ENCODE peak calls at places on chromosome X, in four cellular contexts. One of them, this sample, is unnamed.

GRCh38 chrX:119190736-119191282 is 45.3 kb upstream of the PGRMC1 start:
- DNase-seq in astrocyte of the spinal cord: no peak
- DNase-seq in AG10803: peak
- DNase-seq in H9: no peak
- DNase-seq in this sample: no peak

GRCh38 chrX:66030505-66031317 is 9.2 kb downstream of the VSIG4 start:
- DNase-seq in astrocyte of the spinal cord: no peak
- DNase-seq in AG10803: peak
- DNase-seq in H9: peak
- DNase-seq in this sample: peak

GRCh38 chrX:9466711-9467110 is 1.9 kb downstream of the TBL1X start:
- DNase-seq in astrocyte of the spinal cord: no peak
- DNase-seq in AG10803: no peak
- DNase-seq in H9: no peak
- DNase-seq in this sample: no peak

GRCh38 chrX:118727686-118728339 is 407 bp downstream of the IL13RA1 start:
- DNase-seq in astrocyte of the spinal cord: peak
- DNase-seq in AG10803: peak
- DNase-seq in H9: no peak
- DNase-seq in this sample: peak

GRCh38 chrX:112211459-112211858 is 128.9 kb upstream of the TRPC5 start:
- DNase-seq in astrocyte of the spinal cord: peak
- DNase-seq in AG10803: peak
- DNase-seq in H9: no peak
- DNase-seq in this sample: no peak

GRCh38 chrX:5957506-5957905 is 271.2 kb downstream of the NLGN4X start:
- DNase-seq in astrocyte of the spinal cord: peak
- DNase-seq in AG10803: peak
- DNase-seq in H9: no peak
- DNase-seq in this sample: no peak

GRCh38 chrX:18719852-18720251 is 12.4 kb downstream of the PPEF1 start:
- DNase-seq in astrocyte of the spinal cord: no peak
- DNase-seq in AG10803: no peak
- DNase-seq in H9: no peak
- DNase-seq in this sample: no peak

GRCh38 chrX:43969504-43970501 is 3.4 kb downstream of the NDP start:
- DNase-seq in astrocyte of the spinal cord: peak
- DNase-seq in AG10803: peak
- DNase-seq in H9: no peak
- DNase-seq in this sample: no peak

GRCh38 chrX:11619426-11619825 is 46.3 kb downstream of the ARHGAP6 start:
- DNase-seq in astrocyte of the spinal cord: no peak
- DNase-seq in AG10803: peak
- DNase-seq in H9: no peak
- DNase-seq in this sample: no peak

GRCh38 chrX:45381366-45381765 is 180.7 kb upstream of the DIPK2B start:
- DNase-seq in astrocyte of the spinal cord: no peak
- DNase-seq in AG10803: no peak
- DNase-seq in H9: no peak
- DNase-seq in this sample: no peak

GRCh38 chrX:22559506-22559905 is 286.8 kb downstream of the CBLL2 start:
- DNase-seq in astrocyte of the spinal cord: peak
- DNase-seq in AG10803: no peak
- DNase-seq in H9: no peak
- DNase-seq in this sample: no peak

GRCh38 chrX:31929366-31929765 is 857.5 kb upstream of the FTHL17 start:
- DNase-seq in astrocyte of the spinal cord: no peak
- DNase-seq in AG10803: no peak
- DNase-seq in H9: no peak
- DNase-seq in this sample: no peak

GRCh38 chrX:50770702-50771101 is 43.3 kb downstream of the SHROOM4 start:
- DNase-seq in astrocyte of the spinal cord: no peak
- DNase-seq in AG10803: no peak
- DNase-seq in H9: no peak
- DNase-seq in this sample: no peak

GRCh38 chrX:103918050-103918449 is 44.4 kb upstream of the TMSB15B start:
- DNase-seq in astrocyte of the spinal cord: peak
- DNase-seq in AG10803: peak
- DNase-seq in H9: peak
- DNase-seq in this sample: peak

GRCh38 chrX:103356023-103356798 is at the start of gene TCEAL9:
- DNase-seq in astrocyte of the spinal cord: peak
- DNase-seq in AG10803: peak
- DNase-seq in H9: peak
- DNase-seq in this sample: peak

GRCh38 chrX:121456315-121456714 is 408.9 kb downstream of the GLUD2 start:
- DNase-seq in astrocyte of the spinal cord: no peak
- DNase-seq in AG10803: no peak
- DNase-seq in H9: no peak
- DNase-seq in this sample: no peak

GRCh38 chrX:155326610-155327009 is 7.8 kb downstream of the CLIC2 start:
- DNase-seq in astrocyte of the spinal cord: no peak
- DNase-seq in AG10803: no peak
- DNase-seq in H9: no peak
- DNase-seq in this sample: no peak

GRCh38 chrX:130741584-130741983 is 161.4 kb downstream of the ENOX2 start:
- DNase-seq in astrocyte of the spinal cord: no peak
- DNase-seq in AG10803: no peak
- DNase-seq in H9: no peak
- DNase-seq in this sample: no peak

GRCh38 chrX:35711281-35711680 is 86.9 kb upstream of the MAGEB16 start:
- DNase-seq in astrocyte of the spinal cord: peak
- DNase-seq in AG10803: no peak
- DNase-seq in H9: no peak
- DNase-seq in this sample: no peak

GRCh38 chrX:16873106-16873505 is 2.9 kb upstream of the RBBP7 start:
- DNase-seq in astrocyte of the spinal cord: no peak
- DNase-seq in AG10803: no peak
- DNase-seq in H9: no peak
- DNase-seq in this sample: no peak

GRCh38 chrX:2398341-2398656 is 102.5 kb downstream of the DHRSX start:
- DNase-seq in astrocyte of the spinal cord: no peak
- DNase-seq in AG10803: no peak
- DNase-seq in H9: no peak
- DNase-seq in this sample: no peak

GRCh38 chrX:17495052-17495451 is 120.1 kb downstream of the NHS start:
- DNase-seq in astrocyte of the spinal cord: no peak
- DNase-seq in AG10803: no peak
- DNase-seq in H9: no peak
- DNase-seq in this sample: no peak

GRCh38 chrX:141469469-141469868 is 115.1 kb downstream of the SPANXA1 start:
- DNase-seq in astrocyte of the spinal cord: no peak
- DNase-seq in AG10803: no peak
- DNase-seq in H9: no peak
- DNase-seq in this sample: no peak

GRCh38 chrX:632391-633042 is 1.9 kb downstream of the SHOX start:
- DNase-seq in astrocyte of the spinal cord: no peak
- DNase-seq in AG10803: no peak
- DNase-seq in H9: peak
- DNase-seq in this sample: no peak

GRCh38 chrX:9730752-9731151 is 34.9 kb downstream of the GPR143 start:
- DNase-seq in astrocyte of the spinal cord: no peak
- DNase-seq in AG10803: no peak
- DNase-seq in H9: no peak
- DNase-seq in this sample: no peak

GRCh38 chrX:11190745-11191510 is 79.8 kb downstream of the HCCS start:
- DNase-seq in astrocyte of the spinal cord: no peak
- DNase-seq in AG10803: no peak
- DNase-seq in H9: no peak
- DNase-seq in this sample: no peak

GRCh38 chrX:151830911-151831310 is 81.8 kb upstream of the MAGEA4 start:
- DNase-seq in astrocyte of the spinal cord: peak
- DNase-seq in AG10803: no peak
- DNase-seq in H9: no peak
- DNase-seq in this sample: peak

GRCh38 chrX:151828434-151829080 is 84.1 kb upstream of the MAGEA4 start:
- DNase-seq in astrocyte of the spinal cord: no peak
- DNase-seq in AG10803: no peak
- DNase-seq in H9: no peak
- DNase-seq in this sample: no peak

GRCh38 chrX:151821226-151821625 is 86.7 kb downstream of the CNGA2 start:
- DNase-seq in astrocyte of the spinal cord: no peak
- DNase-seq in AG10803: no peak
- DNase-seq in H9: no peak
- DNase-seq in this sample: no peak

GRCh38 chrX:151825927-151826471 is 86.7 kb upstream of the MAGEA4 start:
- DNase-seq in astrocyte of the spinal cord: peak
- DNase-seq in AG10803: peak
- DNase-seq in H9: no peak
- DNase-seq in this sample: no peak
- TF ChIP-seq CTCF in astrocyte of the spinal cord: peak
- TF ChIP-seq CTCF in AG10803: peak
- TF ChIP-seq CTCF in H9: no peak
- TF ChIP-seq CTCF in this sample: no peak

DNA sequence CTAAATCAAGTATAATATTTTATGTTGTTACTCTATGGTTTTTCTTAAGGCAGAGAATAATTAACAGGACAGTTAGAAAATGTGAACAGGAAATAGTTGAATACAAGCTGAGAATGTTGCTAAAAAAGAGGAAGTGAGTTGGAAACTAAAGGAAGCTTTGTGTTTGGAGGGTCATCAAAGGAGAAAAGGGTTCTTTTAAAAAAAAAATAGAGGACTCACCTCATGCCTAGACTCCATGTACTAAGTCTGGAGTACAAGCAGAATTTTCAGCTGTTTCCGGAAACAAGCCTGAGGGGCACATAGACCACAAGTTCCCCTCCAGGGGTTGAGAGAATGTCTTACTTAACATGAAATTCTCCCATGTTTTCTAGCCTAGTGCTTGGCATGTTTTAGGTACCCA is 20.1 kb upstream of the MAP7D3 start:
- DNase-seq in astrocyte of the spinal cord: no peak
- DNase-seq in AG10803: no peak
- DNase-seq in H9: no peak
- DNase-seq in this sample: no peak
- TF ChIP-seq CTCF in astrocyte of the spinal cord: no peak
- TF ChIP-seq CTCF in AG10803: no peak
- TF ChIP-seq CTCF in H9: no peak
- TF ChIP-seq CTCF in this sample: no peak

DNA sequence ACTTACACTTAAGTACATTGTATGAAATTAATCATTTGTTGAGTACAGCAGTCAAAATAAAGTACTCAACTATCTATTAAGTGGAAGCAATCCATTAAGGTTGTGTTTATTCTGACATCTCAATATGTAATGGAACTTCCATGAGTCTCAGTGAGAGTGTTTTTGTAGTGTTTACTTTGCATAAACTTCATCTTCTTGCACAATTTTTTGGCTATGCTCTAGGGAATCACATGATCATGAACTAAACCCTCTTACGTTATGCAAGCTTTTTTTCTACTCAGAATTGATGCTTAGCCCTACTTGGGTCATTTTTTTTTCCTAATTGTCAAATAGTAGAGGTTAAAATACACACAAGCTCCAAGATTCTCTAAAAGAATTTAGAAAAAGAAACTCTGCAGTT is 21.1 kb upstream of the PIGA start:
- DNase-seq in astrocyte of the spinal cord: no peak
- DNase-seq in AG10803: peak
- DNase-seq in H9: no peak
- DNase-seq in this sample: no peak
- TF ChIP-seq CTCF in astrocyte of the spinal cord: no peak
- TF ChIP-seq CTCF in AG10803: no peak
- TF ChIP-seq CTCF in H9: no peak
- TF ChIP-seq CTCF in this sample: no peak

DNA sequence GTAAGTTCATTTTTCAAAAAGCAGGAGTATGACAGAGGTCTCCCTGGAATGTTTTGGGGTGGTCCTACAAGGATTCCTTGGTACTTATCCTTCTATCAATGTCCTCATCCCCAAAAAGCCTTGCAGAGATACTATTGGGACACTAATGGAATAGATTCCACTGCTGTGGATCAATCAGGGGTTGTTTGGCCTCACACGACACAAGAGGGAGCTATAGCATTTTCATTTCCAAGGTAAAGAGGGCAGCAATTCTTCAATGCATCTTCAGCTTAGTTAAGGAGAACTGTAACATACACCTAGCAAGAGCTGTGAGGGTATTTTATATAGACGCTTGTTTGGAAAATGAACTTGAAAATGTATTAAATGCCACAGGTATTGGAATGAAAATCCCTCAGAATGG is 50.9 kb downstream of the USP26 start:
- DNase-seq in astrocyte of the spinal cord: peak
- DNase-seq in AG10803: peak
- DNase-seq in H9: no peak
- DNase-seq in this sample: peak
- TF ChIP-seq CTCF in astrocyte of the spinal cord: peak
- TF ChIP-seq CTCF in AG10803: peak
- TF ChIP-seq CTCF in H9: peak
- TF ChIP-seq CTCF in this sample: no peak

GRCh38 chrX:154125356-154126040 is 18.5 kb upstream of the OPN1LW start:
- DNase-seq in astrocyte of the spinal cord: no peak
- DNase-seq in AG10803: no peak
- DNase-seq in H9: no peak
- DNase-seq in this sample: no peak
- TF ChIP-seq CTCF in astrocyte of the spinal cord: no peak
- TF ChIP-seq CTCF in AG10803: no peak
- TF ChIP-seq CTCF in H9: no peak
- TF ChIP-seq CTCF in this sample: no peak

GRCh38 chrX:36957425-36958328 is 50.5 kb upstream of the FAM47C start:
- DNase-seq in astrocyte of the spinal cord: no peak
- DNase-seq in AG10803: no peak
- DNase-seq in H9: peak
- DNase-seq in this sample: peak
- TF ChIP-seq CTCF in astrocyte of the spinal cord: peak
- TF ChIP-seq CTCF in AG10803: no peak
- TF ChIP-seq CTCF in H9: peak
- TF ChIP-seq CTCF in this sample: no peak

GRCh38 chrX:85112270-85112669 is 108.6 kb downstream of the APOOL start:
- DNase-seq in astrocyte of the spinal cord: no peak
- DNase-seq in AG10803: no peak
- DNase-seq in H9: no peak
- DNase-seq in this sample: no peak

GRCh38 chrX:85108165-85108564 is 104.5 kb downstream of the APOOL start:
- DNase-seq in astrocyte of the spinal cord: no peak
- DNase-seq in AG10803: peak
- DNase-seq in H9: no peak
- DNase-seq in this sample: no peak

GRCh38 chrX:85107407-85107806 is 103.7 kb downstream of the APOOL start:
- DNase-seq in astrocyte of the spinal cord: no peak
- DNase-seq in AG10803: peak
- DNase-seq in H9: no peak
- DNase-seq in this sample: no peak

GRCh38 chrX:85111347-85111746 is 107.7 kb downstream of the APOOL start:
- DNase-seq in astrocyte of the spinal cord: peak
- DNase-seq in AG10803: peak
- DNase-seq in H9: no peak
- DNase-seq in this sample: no peak

GRCh38 chrX:85109235-85109634 is 105.6 kb downstream of the APOOL start:
- DNase-seq in astrocyte of the spinal cord: no peak
- DNase-seq in AG10803: no peak
- DNase-seq in H9: peak
- DNase-seq in this sample: peak
- TF ChIP-seq CTCF in astrocyte of the spinal cord: peak
- TF ChIP-seq CTCF in AG10803: peak
- TF ChIP-seq CTCF in H9: peak
- TF ChIP-seq CTCF in this sample: no peak

GRCh38 chrX:40684092-40684491 is 36.7 kb upstream of the CXorf38 start:
- DNase-seq in astrocyte of the spinal cord: no peak
- DNase-seq in AG10803: no peak
- DNase-seq in H9: no peak
- DNase-seq in this sample: no peak
- TF ChIP-seq CTCF in astrocyte of the spinal cord: no peak
- TF ChIP-seq CTCF in AG10803: no peak
- TF ChIP-seq CTCF in H9: no peak
- TF ChIP-seq CTCF in this sample: no peak